ENCODE peak calls at places on chromosomes 2 and 18, in six cellular contexts. Y is fibroblast of the aortic adventitia, D is H7, B is adrenal gland, T is Peyer's patch, I is neuronal stem cell. X is an unnamed sample.

GRCh38 chr2:86383844-86384243 is 46.4 kb upstream of the REEP1 start:
- DNase-seq in I (no peak), B (no peak), Y (peak; percentile 80), D (no peak), T (no peak), X (peak; percentile 64)

GRCh38 chr2:27369471-27370025 is 590 bp downstream of the EIF2B4 start:
- DNase-seq in D (peak; percentile 95), I (no peak), B (peak; percentile 87), Y (peak; percentile 64), T (no peak), X (no peak)

GRCh38 chr2:53515435-53516332 is 251.9 kb upstream of the CHAC2 start:
- DNase-seq in B (no peak), T (no peak), D (peak; percentile 31), I (no peak), Y (peak; percentile 11), X (no peak)

GRCh38 chr2:221572821-221573429 is 821 bp upstream of the EPHA4 start:
- DNase-seq in T (peak; percentile 63), B (peak; percentile 64), Y (peak; percentile 51), D (peak; percentile 77), I (peak; percentile 51), X (no peak)

GRCh38 chr2:236815746-236816145 is 246.1 kb downstream of the ACKR3 start:
- DNase-seq in D (no peak), I (no peak), Y (no peak), B (no peak), T (no peak), X (no peak)

GRCh38 chr18:47877892-47878291 is 52.6 kb downstream of the SMAD2 start:
- DNase-seq in Y (no peak), B (no peak), D (no peak), I (no peak), T (no peak), X (no peak)

GRCh38 chr2:37711308-37711731 is 39.9 kb upstream of the CDC42EP3 start:
- DNase-seq in D (peak; percentile 28), T (peak; percentile 65), Y (peak; percentile 88), I (no peak), B (no peak), X (peak; percentile 79)

GRCh38 chr2:148622390-148622789 is 22.2 kb upstream of the EPC2 start:
- DNase-seq in Y (peak; percentile 8), B (no peak), I (no peak), T (no peak), D (no peak), X (no peak)

GRCh38 chr2:136281281-136282117 is 163.6 kb upstream of the CXCR4 start:
- DNase-seq in I (no peak), T (no peak), D (no peak), Y (no peak), B (no peak), X (no peak)

GRCh38 chr2:149924028-149924427 is 336.5 kb upstream of the MMADHC start:
- DNase-seq in Y (no peak), T (no peak), D (no peak), B (no peak), I (no peak), X (no peak)

GRCh38 chr2:157441072-157441454 is 2.8 kb downstream of the CYTIP start:
- DNase-seq in D (no peak), B (no peak), Y (peak; percentile 49), T (peak; percentile 65), I (no peak), X (no peak)

GRCh38 chr2:239060676-239061075 is 212.8 kb downstream of the TWIST2 start:
- DNase-seq in Y (no peak), I (no peak), B (no peak), D (peak; percentile 56), T (no peak), X (no peak)

GRCh38 chr18:59502222-59502898 is 143.3 kb upstream of the LMAN1 start:
- DNase-seq in I (no peak), B (peak; percentile 58), D (no peak), Y (peak; percentile 98), T (no peak), X (peak; percentile 87)

GRCh38 chr2:191345788-191346187 is 100.6 kb downstream of the MYO1B start:
- DNase-seq in B (no peak), T (no peak), D (no peak), I (no peak), Y (peak; percentile 28), X (no peak)

GRCh38 chr2:207283356-207283755 is 117.6 kb upstream of the KLF7 start:
- DNase-seq in D (no peak), I (no peak), B (peak; percentile 63), T (no peak), Y (peak; percentile 25), X (no peak)

GRCh38 chr2:75277111-75277510 is 77.8 kb upstream of the TACR1 start:
- DNase-seq in Y (peak; percentile 57), I (no peak), B (no peak), T (no peak), D (no peak), X (peak; percentile 25)
- H3K4me3 ChIP-seq in Y (no peak overlapping the region), I (no peak overlapping the region), B (no peak overlapping the region), T (no peak overlapping the region), D (no peak overlapping the region), X (no peak overlapping the region)

DNA sequence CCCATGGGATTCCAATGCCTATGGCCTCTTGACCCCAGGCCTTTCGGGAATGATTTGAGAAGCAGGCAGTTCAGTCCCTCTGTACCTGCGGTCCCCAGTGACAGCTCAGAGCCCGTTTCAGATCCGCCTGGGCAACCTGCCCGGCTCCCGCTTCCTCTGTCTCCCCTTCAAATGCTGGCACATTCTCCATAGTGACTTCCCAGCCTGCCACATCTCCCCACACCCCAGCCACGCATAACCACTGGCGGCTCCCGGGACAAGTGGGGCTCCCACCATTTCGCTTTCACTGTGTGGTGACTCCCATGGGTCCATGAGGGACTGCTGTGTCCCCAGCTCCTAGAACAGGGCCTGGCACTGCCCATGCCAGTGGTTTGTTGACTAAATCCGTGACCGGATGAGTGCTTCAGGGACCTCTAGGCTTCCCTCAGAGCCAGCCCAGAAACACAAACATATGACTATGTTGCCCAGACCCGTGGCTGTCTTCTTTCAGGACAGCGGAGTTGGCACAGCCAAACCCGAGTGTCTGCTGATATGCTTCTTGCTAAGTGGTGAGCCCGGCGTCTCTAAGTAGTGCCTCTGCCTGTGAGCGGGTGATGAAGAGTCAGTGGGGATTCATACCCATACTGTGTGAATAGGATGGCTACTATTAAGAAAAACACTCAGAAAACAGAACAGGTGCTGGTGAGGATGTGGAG is 91.2 kb downstream of the GLI2 start:
- DNase-seq in I (no peak), T (no peak), Y (no peak), B (no peak), D (no peak), X (no peak)
- H3K4me3 ChIP-seq in I (no peak overlapping the region), T (no peak overlapping the region), Y (no peak overlapping the region), B (no peak overlapping the region), D (no peak overlapping the region), X (no peak overlapping the region)

DNA sequence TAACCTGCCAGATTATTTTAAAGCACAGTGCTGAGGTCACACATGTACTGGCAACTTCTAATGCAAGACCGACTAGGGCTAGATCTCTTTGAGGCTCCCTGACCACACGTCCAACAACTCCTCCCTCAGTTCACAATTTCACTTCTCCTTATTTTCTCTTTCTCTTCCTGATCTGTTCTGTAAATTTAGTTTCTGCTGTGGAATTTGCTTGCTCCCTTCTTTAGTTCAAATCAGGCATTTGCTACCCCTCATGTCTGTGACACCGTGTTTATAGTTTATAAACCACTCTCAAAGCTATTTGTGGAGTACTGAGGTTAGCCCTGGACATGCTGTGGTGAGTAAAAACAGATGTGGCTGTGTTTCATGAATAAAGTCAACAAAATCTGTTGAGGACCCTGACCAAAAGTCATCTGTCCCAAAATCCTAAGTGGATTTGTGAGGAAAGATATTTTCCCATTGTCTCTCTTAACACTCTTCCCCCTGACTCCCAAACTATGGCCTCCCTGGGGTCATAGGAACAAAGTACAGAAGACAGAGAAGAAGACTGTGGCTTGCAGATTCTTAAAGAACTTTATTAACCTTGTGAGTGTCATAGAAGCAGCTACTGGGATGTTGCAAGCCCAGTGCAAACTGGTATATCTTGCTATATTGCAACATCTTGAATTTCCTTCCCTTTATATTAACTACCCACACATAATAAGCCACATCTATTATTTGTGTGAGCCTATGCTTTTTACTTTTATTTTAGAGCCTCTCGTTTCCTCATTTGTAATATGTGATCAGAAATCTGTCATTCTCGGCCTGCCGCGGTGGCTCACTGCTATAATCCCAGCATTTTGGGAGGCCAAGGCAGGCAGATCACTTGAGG is 3.5 kb upstream of the NAGK start:
- DNase-seq in Y (peak; percentile 27), I (no peak), T (peak; percentile 59), B (no peak), D (no peak), X (no peak)
- H3K4me3 ChIP-seq in Y (no peak overlapping the region), I (no peak overlapping the region), T (no peak overlapping the region), B (no peak overlapping the region), D (no peak overlapping the region), X (no peak overlapping the region)

DNA sequence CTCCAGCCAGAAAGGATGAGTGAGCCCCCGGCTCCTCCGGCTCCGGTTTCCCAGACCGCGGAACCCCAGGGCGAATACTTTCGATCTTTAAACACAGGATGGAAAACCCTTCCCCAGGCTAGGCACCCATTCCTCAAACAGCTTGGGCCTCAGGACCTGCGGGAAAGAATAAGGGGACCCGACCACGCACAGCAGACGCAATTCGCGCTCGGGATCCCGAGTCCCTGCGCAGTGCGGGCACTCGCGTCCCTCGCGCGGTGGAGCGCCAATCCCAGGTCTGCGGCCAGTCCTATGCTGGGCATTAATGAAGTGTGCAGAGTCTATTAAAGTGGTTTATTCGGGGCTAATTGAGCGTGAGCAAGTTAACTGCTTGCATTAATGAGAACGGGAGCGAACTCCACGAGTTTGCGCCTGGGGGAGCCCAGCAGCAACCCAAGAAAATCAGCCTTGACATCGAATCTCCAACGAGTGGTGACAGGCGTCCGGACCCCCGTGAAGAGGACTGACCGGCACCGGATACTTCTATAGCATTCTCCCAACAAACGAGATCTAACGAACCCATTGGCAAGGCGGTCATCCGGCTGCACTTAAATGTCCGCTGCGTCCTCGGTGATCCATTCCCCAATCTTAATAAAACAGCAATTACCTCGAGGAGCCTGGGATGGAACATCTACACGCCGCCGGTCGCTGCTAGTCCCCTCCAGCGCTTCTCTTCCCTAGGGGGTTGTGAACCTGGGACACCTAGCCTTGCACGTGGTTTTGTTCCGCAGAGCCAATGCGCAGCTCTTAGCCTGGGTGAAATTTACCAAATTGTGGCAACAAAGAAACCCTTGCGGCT is 1.7 kb downstream of the OSR1 start:
- DNase-seq in D (peak; percentile 64), T (no peak), I (no peak), B (no peak), Y (peak; percentile 22), X (no peak)
- H3K4me3 ChIP-seq in D (peak overlapping the region; percentile 2), T (peak overlapping the region; percentile 44), I (no peak overlapping the region), B (peak overlapping the region; percentile 4), Y (peak overlapping the region; percentile 83), X (peak overlapping the region; percentile 70)

GRCh38 chr2:64651590-64651989 is 2.1 kb downstream of the SERTAD2 start:
- DNase-seq in Y (no peak), T (no peak), I (no peak), B (peak; percentile 37), D (no peak), X (no peak)

GRCh38 chr2:64650722-64651338 is 2.9 kb downstream of the SERTAD2 start:
- DNase-seq in I (no peak), T (peak; percentile 85), B (no peak), Y (no peak), D (no peak), X (no peak)

GRCh38 chr2:64649626-64650025 is 4.1 kb downstream of the SERTAD2 start:
- DNase-seq in T (no peak), Y (no peak), B (peak; percentile 56), I (no peak), D (no peak), X (no peak)

GRCh38 chr2:64650257-64650656 is 3.5 kb downstream of the SERTAD2 start:
- DNase-seq in B (no peak), D (no peak), I (no peak), Y (no peak), T (no peak), X (no peak)

GRCh38 chr2:64649013-64649484 is 4.7 kb downstream of the SERTAD2 start:
- DNase-seq in D (no peak), B (peak; percentile 51), I (no peak), Y (no peak), T (no peak), X (no peak)
- H3K4me3 ChIP-seq in D (no peak overlapping the region), B (no peak overlapping the region), I (no peak overlapping the region), Y (no peak overlapping the region), T (no peak overlapping the region), X (no peak overlapping the region)